ENCODE peak calls at places on chromosomes 16 and 17, in six cellular contexts. F, H, N, L, C and O are unnamed samples.

GRCh38 chr16:799948-800833 is at the start of gene GNG13:
- DNase-seq in F (no peak), H (peak; percentile 84), N (no peak), L (peak; percentile 38), C (no peak), O (no peak)

GRCh38 chr17:77504652-77505459 is 364.1 kb downstream of the SEC14L1 start:
- DNase-seq in F (no peak), H (no peak), N (no peak), L (no peak), C (no peak), O (no peak)

GRCh38 chr16:88010971-88011483 is 59.8 kb downstream of the BANP start:
- DNase-seq in F (no peak), H (no peak), N (no peak), L (no peak), C (no peak), O (no peak)

GRCh38 chr17:71472809-71473789 is 647.7 kb upstream of the SOX9 start:
- DNase-seq in F (peak; percentile 86), H (peak; percentile 81), N (peak; percentile 70), L (peak; percentile 79), C (no peak), O (peak; percentile 30)

GRCh38 chr16:12413393-12413792 is 390.3 kb downstream of the CPPED1 start:
- DNase-seq in F (no peak), H (no peak), N (no peak), L (no peak), C (no peak), O (no peak)

GRCh38 chr16:12518238-12519004 is 285.3 kb downstream of the CPPED1 start:
- DNase-seq in F (no peak), H (no peak), N (no peak), L (no peak), C (no peak), O (no peak)

GRCh38 chr17:63946440-63947363 is 14.6 kb upstream of the CD79B start:
- DNase-seq in F (peak; percentile 22), H (peak; percentile 78), N (peak; percentile 13), L (peak; percentile 52), C (no peak), O (peak; percentile 57)

GRCh38 chr17:76492989-76493501 is 8.2 kb downstream of the RHBDF2 start:
- DNase-seq in F (no peak), H (no peak), N (peak; percentile 93), L (peak; percentile 76), C (peak; percentile 80), O (peak; percentile 65)

GRCh38 chr17:60573139-60573975 is 26.6 kb upstream of the PPM1D start:
- DNase-seq in F (no peak), H (no peak), N (peak; percentile 74), L (peak; percentile 68), C (no peak), O (no peak)

GRCh38 chr17:60583008-60583407 is 17.0 kb upstream of the PPM1D start:
- DNase-seq in F (no peak), H (no peak), N (no peak), L (no peak), C (no peak), O (no peak)

GRCh38 chr17:60579090-60579489 is 20.9 kb upstream of the PPM1D start:
- DNase-seq in F (no peak), H (no peak), N (peak; percentile 79), L (peak; percentile 36), C (no peak), O (no peak)

GRCh38 chr17:60579551-60579950 is 20.4 kb upstream of the PPM1D start:
- DNase-seq in F (no peak), H (no peak), N (no peak), L (no peak), C (no peak), O (no peak)

GRCh38 chr17:60577147-60577925 is 22.7 kb upstream of the PPM1D start:
- DNase-seq in F (no peak), H (no peak), N (peak; percentile 72), L (peak; percentile 78), C (peak; percentile 30), O (peak; percentile 38)
- H3K9ac ChIP-seq in F (no peak overlapping the region), H (no peak overlapping the region), N (peak overlapping the region; percentile 18), L (peak overlapping the region; percentile 66), C (peak overlapping the region; percentile 24), O (peak overlapping the region; percentile 68)

GRCh38 chr17:50208611-50209061 is 7.2 kb upstream of the COL1A1 start:
- DNase-seq in F (no peak), H (no peak), N (no peak), L (peak; percentile 16), C (no peak), O (no peak)
- H3K27me3 ChIP-seq in F (no peaks in the 10 kb centered on the region), H (peaks cover 16% of the 10 kb centered on the region), N (no peaks in the 10 kb centered on the region), L (no peaks in the 10 kb centered on the region), C (peaks cover 6% of the 10 kb centered on the region), O (no peaks in the 10 kb centered on the region)

GRCh38 chr16:3087243-3087791 is 11.8 kb downstream of the ZSCAN10 start:
- DNase-seq in F (no peak), H (peak; percentile 57), N (no peak), L (no peak), C (no peak), O (no peak)

GRCh38 chr16:3089717-3090592 is 9.1 kb downstream of the ZSCAN10 start:
- DNase-seq in F (no peak), H (no peak), N (no peak), L (no peak), C (no peak), O (no peak)

GRCh38 chr16:3087836-3088235 is 11.3 kb downstream of the ZSCAN10 start:
- DNase-seq in F (no peak), H (no peak), N (no peak), L (no peak), C (no peak), O (no peak)

GRCh38 chr16:3088450-3088849 is 10.6 kb downstream of the ZSCAN10 start:
- DNase-seq in F (no peak), H (no peak), N (no peak), L (no peak), C (no peak), O (no peak)

GRCh38 chr16:3088925-3089716 is 10.0 kb downstream of the ZSCAN10 start:
- DNase-seq in F (no peak), H (no peak), N (no peak), L (no peak), C (no peak), O (no peak)
- H3K9ac ChIP-seq in F (no peak overlapping the region), H (no peak overlapping the region), N (no peak overlapping the region), L (no peak overlapping the region), C (no peak overlapping the region), O (no peak overlapping the region)

DNA sequence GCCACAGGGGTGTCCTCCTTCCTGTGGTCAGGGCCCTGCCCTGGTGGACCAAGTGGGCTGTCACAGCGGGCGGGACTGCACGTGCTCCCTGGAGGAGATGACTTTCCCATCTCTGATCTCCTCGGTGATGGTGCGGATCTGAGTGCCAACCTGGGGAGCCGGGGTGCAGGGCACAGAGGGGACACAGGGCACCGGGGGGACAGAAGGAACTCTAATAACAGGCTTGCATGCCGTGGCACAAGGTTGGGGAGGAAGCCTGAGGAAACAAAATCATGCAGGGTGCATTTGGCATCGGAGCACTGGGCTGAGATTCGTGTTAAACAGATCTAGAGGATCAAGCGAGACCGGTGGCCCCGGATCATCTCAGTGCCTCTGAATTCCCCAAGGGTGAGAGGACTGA is 3.4 kb downstream of the KRT36 start:
- DNase-seq in F (no peak), H (no peak), N (no peak), L (no peak), C (no peak), O (no peak)
- H3K27me3 ChIP-seq in F (no peaks in the 10 kb centered on the region), H (no peaks in the 10 kb centered on the region), N (peaks cover 7% of the 10 kb centered on the region), L (peaks cover 4% of the 10 kb centered on the region), C (no peaks in the 10 kb centered on the region), O (no peaks in the 10 kb centered on the region)

GRCh38 chr17:59617141-59617757 is 2.4 kb upstream of the CLTC start:
- DNase-seq in F (no peak), H (no peak), N (no peak), L (no peak), C (no peak), O (no peak)
- H3K9ac ChIP-seq in F (peak overlapping the region; percentile 98), H (no peak overlapping the region), N (no peak overlapping the region), L (peak overlapping the region; percentile 100), C (no peak overlapping the region), O (no peak overlapping the region)